ENCODE peak calls at places on chromosomes 12 and 14, in four cellular contexts. V, B, R and W are unnamed samples.

GRCh38 chr14:54673193-54674121 is 106.5 kb downstream of the SAMD4A start:
- DNase-seq in V (peak), B (no peak), R (peak), W (peak)

GRCh38 chr12:5969974-5970690 is 25.1 kb upstream of the ANO2 start:
- DNase-seq in V (peak), B (peak), R (no peak), W (no peak)

GRCh38 chr14:95318399-95318834 is 1.3 kb downstream of the CLMN start:
- DNase-seq in V (no peak), B (no peak), R (no peak), W (no peak)

GRCh38 chr14:23559010-23559920 is 3.2 kb downstream of the THTPA start:
- DNase-seq in V (no peak), B (peak), R (peak), W (peak)

GRCh38 chr12:41532072-41532471 is 344.0 kb downstream of the PDZRN4 start:
- DNase-seq in V (no peak), B (no peak), R (no peak), W (peak)

GRCh38 chr14:91245029-91245428 is 525 bp upstream of the GPR68 start:
- DNase-seq in V (no peak), B (no peak), R (no peak), W (no peak)

GRCh38 chr12:111274820-111275219 is 94.1 kb downstream of the PHETA1 start:
- DNase-seq in V (peak), B (no peak), R (no peak), W (no peak)

GRCh38 chr12:92786045-92786444 is 83.3 kb downstream of the PLEKHG7 start:
- DNase-seq in V (no peak), B (no peak), R (peak), W (peak)

GRCh38 chr12:8493084-8493483 is 20.2 kb upstream of the CLEC4D start:
- DNase-seq in V (no peak), B (no peak), R (peak), W (no peak)

GRCh38 chr14:78164226-78164853 is 5.8 kb upstream of the NRXN3 start:
- DNase-seq in V (peak), B (peak), R (no peak), W (no peak)

GRCh38 chr12:21675096-21675495 is 17.5 kb upstream of the LDHB start:
- DNase-seq in V (no peak), B (no peak), R (no peak), W (no peak)

GRCh38 chr12:62605972-62606371 is 139.3 kb downstream of the MON2 start:
- DNase-seq in V (no peak), B (no peak), R (no peak), W (no peak)

GRCh38 chr14:78835052-78835451 is 664.9 kb downstream of the NRXN3 start:
- DNase-seq in V (no peak), B (no peak), R (no peak), W (no peak)

GRCh38 chr12:33734871-33735270 is 287.4 kb upstream of the ALG10 start:
- DNase-seq in V (no peak), B (no peak), R (no peak), W (no peak)

GRCh38 chr12:23949212-23950010 is at the start of gene SOX5:
- DNase-seq in V (peak), B (peak), R (peak), W (peak)

GRCh38 chr14:103520269-103520656 is 2.4 kb downstream of the CKB start:
- DNase-seq in V (no peak), B (no peak), R (no peak), W (no peak)

GRCh38 chr14:58918066-58918465 is 270.4 kb upstream of the DAAM1 start:
- DNase-seq in V (no peak), B (no peak), R (peak), W (peak)

GRCh38 chr14:63717704-63718103 is 10.2 kb downstream of the SGPP1 start:
- DNase-seq in V (peak), B (no peak), R (peak), W (peak)

GRCh38 chr14:24219521-24219920 is 3.7 kb upstream of the MDP1 start:
- DNase-seq in V (no peak), B (no peak), R (no peak), W (no peak)

GRCh38 chr12:111581434-111582132 is 17.5 kb downstream of the ATXN2 start:
- DNase-seq in V (no peak), B (no peak), R (no peak), W (no peak)

GRCh38 chr12:88448337-88448944 is 131.8 kb downstream of the KITLG start:
- DNase-seq in V (peak), B (no peak), R (no peak), W (no peak)

GRCh38 chr14:26887842-26888241 is 290.0 kb upstream of the NOVA1 start:
- DNase-seq in V (no peak), B (no peak), R (no peak), W (no peak)

GRCh38 chr12:127729381-127729780 is 537.6 kb upstream of the TMEM132C start:
- DNase-seq in V (no peak), B (no peak), R (no peak), W (no peak)

GRCh38 chr14:67477926-67478915 is 10.3 kb downstream of the TMEM229B start:
- DNase-seq in V (no peak), B (no peak), R (no peak), W (no peak)

GRCh38 chr12:54040148-54040494 is 7.3 kb downstream of the HOXC5 start:
- DNase-seq in V (no peak), B (no peak), R (no peak), W (no peak)

DNA sequence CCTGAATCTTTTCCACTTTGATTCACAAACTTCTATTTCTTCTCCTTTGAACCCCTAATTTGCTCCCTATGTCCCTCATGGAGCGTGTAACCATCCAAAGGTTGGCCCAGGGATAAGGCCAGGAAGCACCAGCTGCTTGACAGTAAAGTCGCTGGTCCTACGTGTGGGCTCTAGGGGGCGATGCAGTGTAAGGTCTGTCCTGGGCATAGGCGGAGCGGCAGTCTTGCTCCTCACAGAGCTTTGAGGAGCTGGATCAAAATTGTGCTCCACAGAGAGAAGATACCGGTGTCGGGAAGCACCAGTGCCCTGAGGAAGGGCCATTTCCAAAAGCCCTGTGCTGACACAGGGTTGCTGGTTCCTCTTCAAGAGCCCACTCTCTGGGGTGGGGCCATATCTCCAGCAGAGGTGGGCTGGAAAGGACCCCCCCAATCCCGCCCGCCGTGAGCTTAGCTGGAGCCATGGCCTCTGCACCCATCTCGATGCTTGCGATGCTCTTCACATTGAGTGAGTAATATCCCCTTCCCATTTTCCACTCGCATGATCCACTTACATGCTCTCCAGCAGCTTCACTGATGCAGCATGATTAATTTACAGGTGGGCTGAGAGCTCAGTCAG is 49.9 kb upstream of the OR4E1 start:
- DNase-seq in V (peak), B (peak), R (peak), W (no peak)
- H3K18ac ChIP-seq in V (no peak), B (no peak), R (no peak), W (no peak)

DNA sequence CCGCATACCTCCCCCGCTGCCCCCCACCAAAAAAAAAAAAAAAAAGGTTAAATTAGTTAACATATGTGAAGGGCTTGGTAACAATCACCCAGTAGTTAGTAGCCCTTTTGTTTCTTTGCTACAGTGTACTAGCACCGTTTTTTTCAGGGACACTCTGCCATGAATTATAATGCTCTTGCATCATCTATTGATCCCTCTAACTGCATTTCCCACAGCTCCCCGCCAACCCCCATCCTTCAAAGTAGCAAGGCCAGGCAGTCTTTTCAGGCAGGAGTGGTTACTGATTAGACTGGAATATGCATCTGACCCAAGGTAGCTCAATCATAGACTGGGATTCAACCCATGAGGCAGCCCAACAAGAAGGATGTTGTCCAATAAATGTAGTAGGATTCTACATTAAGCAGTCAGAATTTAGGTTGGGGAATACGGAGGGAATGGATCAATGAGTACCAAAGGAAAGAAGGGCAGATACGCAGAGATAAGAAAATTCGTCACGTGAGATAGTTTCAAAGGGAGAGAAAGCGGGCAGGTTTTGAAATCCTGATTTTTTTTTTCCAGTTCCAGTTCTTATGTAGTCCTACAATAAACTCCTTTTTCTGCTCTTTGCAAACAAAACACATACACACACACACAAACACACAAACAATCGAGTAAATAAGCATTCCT is 39.8 kb upstream of the CRACR2A start:
- DNase-seq in V (no peak), B (no peak), R (no peak), W (no peak)
- H3K18ac ChIP-seq in V (no peak), B (peak), R (no peak), W (no peak)

DNA sequence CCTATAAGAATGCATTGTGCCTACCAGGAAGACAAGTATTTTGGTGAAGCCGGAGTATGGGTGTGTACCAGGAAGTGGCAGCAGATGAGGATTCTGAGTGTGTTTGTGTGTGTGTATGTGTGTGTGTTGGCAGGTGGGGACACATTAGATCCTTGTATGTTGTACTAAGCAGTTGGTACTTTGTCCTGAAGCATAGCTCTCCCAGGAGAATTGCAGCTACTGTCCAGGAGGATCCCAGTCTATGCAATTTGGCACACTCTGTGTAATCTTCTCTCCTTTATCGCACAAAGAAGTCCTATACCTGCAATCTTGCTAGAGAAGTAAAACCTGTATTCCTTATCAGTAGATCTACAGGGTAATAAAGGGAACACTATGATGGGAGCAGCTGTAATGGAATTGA is 276.5 kb downstream of the PAWR start:
- DNase-seq in V (no peak), B (no peak), R (no peak), W (no peak)
- H3K18ac ChIP-seq in V (no peak), B (no peak), R (no peak), W (peak)

GRCh38 chr12:26691234-26691970 is 141.6 kb downstream of the ITPR2 start:
- DNase-seq in V (peak), B (peak), R (peak), W (peak)
- H3K18ac ChIP-seq in V (peak), B (no peak), R (no peak), W (no peak)

GRCh38 chr14:105055334-105055733 is 9.9 kb downstream of the GPR132 start:
- DNase-seq in V (no peak), B (no peak), R (no peak), W (no peak)
- H3K18ac ChIP-seq in V (no peak), B (no peak), R (no peak), W (no peak)

GRCh38 chr12:121356657-121357056 is 4.4 kb upstream of the ANAPC5 start:
- DNase-seq in V (no peak), B (no peak), R (no peak), W (no peak)

GRCh38 chr12:121355818-121356217 is 3.6 kb upstream of the ANAPC5 start:
- DNase-seq in V (no peak), B (no peak), R (no peak), W (no peak)

GRCh38 chr12:121357331-121357730 is 5.1 kb upstream of the ANAPC5 start:
- DNase-seq in V (no peak), B (no peak), R (no peak), W (no peak)

GRCh38 chr12:121346747-121347146 is 5.5 kb downstream of the ANAPC5 start:
- DNase-seq in V (no peak), B (no peak), R (no peak), W (no peak)

DNA sequence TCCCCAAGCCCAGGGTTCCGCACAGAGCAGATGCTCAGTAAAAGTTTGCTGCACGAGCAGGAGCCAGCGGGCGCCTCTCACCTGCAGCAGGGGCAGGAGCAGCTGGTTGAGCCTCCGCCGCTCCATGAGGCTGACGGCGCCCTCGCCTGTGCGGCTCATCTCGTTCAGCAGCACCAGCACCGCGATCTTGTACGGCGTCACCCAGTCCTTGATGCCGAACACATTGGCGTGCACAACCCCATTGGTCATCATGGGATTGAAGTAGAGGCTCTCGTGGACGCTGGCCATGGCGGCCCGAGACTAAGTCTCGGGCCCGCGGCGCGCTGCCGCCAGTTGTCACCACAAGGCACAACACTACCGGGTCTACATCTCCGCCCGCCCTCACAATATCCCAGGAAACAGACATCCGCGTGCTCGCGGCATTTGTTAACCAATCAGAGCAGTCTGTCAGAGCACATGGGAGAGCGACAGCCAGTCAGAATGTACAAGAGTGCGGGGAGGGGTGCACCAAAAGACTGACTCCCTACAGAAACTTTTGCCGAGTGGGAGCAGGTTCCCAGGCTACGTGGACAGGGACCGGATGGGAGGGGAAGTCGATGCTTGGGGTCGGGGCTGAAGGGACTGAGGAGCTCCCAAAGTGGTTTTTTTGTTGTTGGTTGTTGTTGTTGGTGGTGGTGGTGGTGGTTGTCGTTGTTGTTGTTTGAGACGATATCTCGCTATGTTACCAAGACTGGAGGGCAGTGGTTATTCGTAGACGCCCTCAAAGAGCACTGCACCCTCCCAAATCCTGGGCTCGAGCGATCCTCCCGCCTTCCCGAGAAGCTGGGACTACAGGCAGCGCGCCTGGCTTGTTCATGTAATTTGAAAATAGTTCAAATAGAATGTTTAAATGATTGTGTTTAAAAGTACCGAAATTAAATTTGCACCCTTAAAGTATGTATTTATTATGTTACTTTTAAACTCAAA is at the start of gene ANAPC5:
- DNase-seq in V (peak), B (peak), R (peak), W (peak)
- H3K18ac ChIP-seq in V (no peak), B (peak), R (peak), W (peak)

GRCh38 chr12:52917800-52918199 is 12.9 kb upstream of the KRT8 start:
- DNase-seq in V (no peak), B (no peak), R (no peak), W (no peak)
- H3K18ac ChIP-seq in V (no peak), B (no peak), R (no peak), W (no peak)